ENCODE peak calls at places on chromosomes 7 and 10, in seven cellular contexts. X is CD8-positive, alpha-beta T cell; M is stimulated activated naive CD8-positive, alpha-beta T cell treated with anti-CD3 and anti-CD28 coated beads, Interleukin-15, Interleukin-2, amounts not matched to agents 100 U/mL and 50 U/mL, for 24 hours; B is stimulated activated CD4-positive, alpha-beta T cell treated with anti-CD3 and anti-CD28 coated beads, TNF-alpha, amount 100 ng/mL, for 1 hour; K is stimulated activated CD8-positive, alpha-beta memory T cell treated with anti-CD3 and anti-CD28 coated beads, Interleukin-4, amount 100 ng/mL, for 4 hours; I is progenitor cell of endocrine pancreas; Z is occipital lobe. R is an unnamed sample.

GRCh38 chr10:118966131-118967125 is 63.1 kb upstream of the NANOS1 start:
- DNase-seq in X (no peak), M (no peak), B (no peak), K (no peak), I (no peak), Z (no peak), R (no peak)

GRCh38 chr10:99396471-99396870 is 34.0 kb downstream of the GOT1 start:
- DNase-seq in X (no peak), M (no peak), B (no peak), K (no peak), I (no peak), Z (no peak), R (no peak)

GRCh38 chr7:40570218-40570617 is 435.4 kb downstream of the SUGCT start:
- DNase-seq in X (no peak), M (no peak), B (no peak), K (no peak), I (no peak), Z (no peak), R (no peak)

GRCh38 chr7:1992554-1992953 is 240.2 kb downstream of the MAD1L1 start:
- DNase-seq in X (no peak), M (no peak), B (no peak), K (no peak), I (no peak), Z (no peak), R (no peak)

GRCh38 chr10:49139866-49140195 is 6.0 kb upstream of the FAM170B start:
- DNase-seq in X (no peak), M (no peak), B (no peak), K (no peak), I (no peak), Z (no peak), R (no peak)

GRCh38 chr10:80416401-80417098 is 8.2 kb downstream of the PRXL2A start:
- DNase-seq in X (no peak), M (no peak), B (no peak), K (no peak), I (no peak), Z (peak; percentile 28), R (no peak)

GRCh38 chr10:131242007-131242406 is 69.5 kb downstream of the TCERG1L start:
- DNase-seq in X (no peak), M (peak; percentile 9), B (no peak), K (no peak), I (peak; percentile 37), Z (no peak), R (no peak)

GRCh38 chr7:149171894-149172533 is 23.3 kb upstream of the ZNF282 start:
- DNase-seq in X (no peak), M (no peak), B (no peak), K (no peak), I (no peak), Z (no peak), R (no peak)

GRCh38 chr10:102593074-102593803 is 51.0 kb upstream of the TRIM8 start:
- DNase-seq in X (no peak), M (no peak), B (no peak), K (no peak), I (no peak), Z (no peak), R (no peak)

GRCh38 chr10:124690971-124691370 is 53.2 kb downstream of the FAM53B start:
- DNase-seq in X (no peak), M (no peak), B (no peak), K (no peak), I (no peak), Z (no peak), R (no peak)

R was measured in lung.